ENCODE peak calls at places on chromosomes 16 and 17, in nine cellular contexts. L, A, J, O, I, D, T, X and F are unnamed samples.

GRCh38 chr17:77856551-77857305 is 101.8 kb upstream of the TNRC6C start:
- DNase-seq in O (no peak), L (no peak), A (no peak), J (no peak), D (no peak), I (no peak), T (no peak), X (no peak), F (no peak)

GRCh38 chr17:66995944-66996343 is 31.4 kb downstream of the CACNG4 start:
- DNase-seq in L (no peak), I (peak; percentile 9), T (no peak), O (no peak), D (no peak), X (no peak), J (no peak), A (no peak), F (no peak)

GRCh38 chr17:5759501-5759925 is 175.2 kb upstream of the NLRP1 start:
- DNase-seq in X (no peak), L (peak; percentile 64), T (no peak), O (peak; percentile 90), J (no peak), D (no peak), A (no peak), I (no peak), F (no peak)

GRCh38 chr17:9904277-9905077 is 594 bp downstream of the RCVRN start:
- DNase-seq in T (no peak), X (no peak), J (no peak), O (no peak), L (no peak), D (no peak), A (no peak), I (no peak), F (no peak)

GRCh38 chr17:82001657-82002056 is 21.0 kb downstream of the CENPX start:
- DNase-seq in T (no peak), O (no peak), J (no peak), D (no peak), L (no peak), A (no peak), X (no peak), I (no peak), F (no peak)

GRCh38 chr16:69626256-69626655 is 60.5 kb downstream of the NFAT5 start:
- DNase-seq in D (no peak), O (peak; percentile 20), I (peak; percentile 56), T (no peak), J (no peak), X (no peak), L (peak; percentile 38), A (no peak), F (no peak)

GRCh38 chr17:82450357-82451106 is at the start of gene CYBC1:
- DNase-seq in O (peak; percentile 95), J (no peak), A (peak; percentile 96), L (peak; percentile 92), D (peak; percentile 95), I (peak; percentile 94), T (peak; percentile 93), X (peak; percentile 96), F (peak; percentile 32)

GRCh38 chr17:82529914-82530300 is 10.4 kb downstream of the FOXK2 start:
- DNase-seq in T (no peak), D (no peak), A (no peak), J (no peak), L (peak; percentile 60), I (no peak), O (no peak), X (no peak), F (no peak)

GRCh38 chr17:48549909-48550308 is 5.0 kb upstream of the HOXB2 start:
- DNase-seq in O (no peak), I (peak; percentile 81), L (no peak), T (no peak), D (no peak), J (no peak), A (no peak), X (no peak), F (no peak)

GRCh38 chr16:17134586-17134985 is 336.2 kb downstream of the XYLT1 start:
- DNase-seq in D (no peak), A (no peak), X (no peak), I (no peak), O (no peak), T (no peak), L (no peak), J (no peak), F (no peak)

GRCh38 chr16:19748389-19749110 is 30.5 kb downstream of the IQCK start:
- DNase-seq in J (no peak), L (peak; percentile 51), D (no peak), A (no peak), O (peak; percentile 33), X (no peak), T (no peak), I (no peak), F (no peak)

GRCh38 chr16:987846-988245 is 6.3 kb downstream of the SOX8 start:
- DNase-seq in A (no peak), X (no peak), D (no peak), I (no peak), T (no peak), O (no peak), L (no peak), J (no peak), F (no peak)

GRCh38 chr16:82061861-82062525 is 26.9 kb downstream of the HSD17B2 start:
- DNase-seq in O (peak; percentile 37), X (no peak), D (peak; percentile 27), J (no peak), I (peak; percentile 35), L (peak; percentile 70), A (no peak), T (no peak), F (no peak)

GRCh38 chr17:71870546-71870862 is 250.3 kb upstream of the SOX9 start:
- DNase-seq in I (no peak), X (no peak), O (no peak), D (no peak), L (no peak), J (no peak), T (no peak), A (no peak), F (no peak)

GRCh38 chr17:70905796-70906195 is 736.5 kb downstream of the KCNJ2 start:
- DNase-seq in J (peak; percentile 61), X (no peak), A (no peak), I (peak; percentile 99), D (peak; percentile 23), T (peak; percentile 51), O (peak; percentile 100), L (peak; percentile 83), F (no peak)

GRCh38 chr17:65297916-65298315 is 160.7 kb downstream of the RGS9 start:
- DNase-seq in O (no peak), I (peak; percentile 18), A (no peak), X (no peak), L (no peak), D (no peak), T (no peak), J (no peak), F (no peak)

GRCh38 chr16:86016201-86016965 is 117.4 kb downstream of the IRF8 start:
- DNase-seq in I (peak; percentile 65), L (peak; percentile 60), T (peak; percentile 24), D (peak; percentile 36), O (peak; percentile 74), J (peak; percentile 7), X (peak; percentile 31), A (peak; percentile 39), F (peak; percentile 3)

GRCh38 chr17:79627766-79628690 is 17.2 kb upstream of the RBFOX3 start:
- DNase-seq in A (no peak), I (no peak), J (no peak), D (peak; percentile 2), T (peak; percentile 1), O (no peak), X (peak; percentile 5), L (no peak), F (no peak)

GRCh38 chr16:89322381-89323119 is 105.0 kb downstream of the ZNF778 start:
- DNase-seq in J (no peak), L (peak; percentile 41), A (no peak), T (peak; percentile 62), D (no peak), O (peak; percentile 80), X (peak; percentile 67), I (peak; percentile 78), F (no peak)

GRCh38 chr17:7021993-7022778 is 664 bp upstream of the BCL6B start:
- DNase-seq in L (peak; percentile 56), T (peak; percentile 87), D (peak; percentile 80), A (peak; percentile 86), J (no peak), O (peak; percentile 70), I (peak; percentile 59), X (peak; percentile 80), F (no peak)

GRCh38 chr17:7020894-7021664 is 1.8 kb upstream of the BCL6B start:
- DNase-seq in O (no peak), J (no peak), D (no peak), I (no peak), L (no peak), A (no peak), T (no peak), X (no peak), F (no peak)

GRCh38 chr17:7023576-7024401 is 939 bp downstream of the BCL6B start:
- DNase-seq in X (peak; percentile 85), T (peak; percentile 92), L (peak; percentile 88), I (peak; percentile 72), A (peak; percentile 96), J (no peak), O (peak; percentile 92), D (peak; percentile 93), F (no peak)

GRCh38 chr17:7024402-7024785 is 1.5 kb downstream of the BCL6B start:
- DNase-seq in O (no peak), I (no peak), T (no peak), A (no peak), X (no peak), D (no peak), J (no peak), L (no peak), F (no peak)

GRCh38 chr17:7022791-7023571 is at the start of gene BCL6B:
- DNase-seq in O (no peak), X (peak; percentile 37), J (no peak), L (no peak), I (no peak), D (no peak), T (peak; percentile 75), A (no peak), F (no peak)
- H3K4me3 ChIP-seq in O (peak within 1 kb of the TSS; percentile 39), X (peak within 1 kb of the TSS; percentile 1), J (peak within 1 kb of the TSS; percentile 35), L (peak within 1 kb of the TSS; percentile 25), I (peak within 1 kb of the TSS; percentile 42), D (no peak within 1 kb of the TSS), T (peak within 1 kb of the TSS; percentile 55), A (peak within 1 kb of the TSS; percentile 21), F (peak within 1 kb of the TSS; percentile 32)

GRCh38 chr16:10668322-10669045 is 26.2 kb downstream of the TEKT5 start:
- DNase-seq in O (peak; percentile 23), A (no peak), J (no peak), T (no peak), I (peak; percentile 11), D (peak; percentile 14), X (no peak), L (peak; percentile 18), F (no peak)
- TF ChIP-seq CTCF in O (peak; percentile 56), A (peak; percentile 31), J (peak; percentile 69), T (peak; percentile 56), I (peak; percentile 55), D (peak; percentile 22), X (no peak), L (peak; percentile 49), F (peak; percentile 43)

GRCh38 chr16:75279277-75279676 is 27.9 kb upstream of the BCAR1 start:
- DNase-seq in J (no peak), A (no peak), X (no peak), D (no peak), I (peak; percentile 28), O (no peak), T (no peak), L (no peak), F (no peak)
- H3K4me3 ChIP-seq in J (no peak overlapping the region), A (no peak overlapping the region), X (no peak overlapping the region), D (no peak overlapping the region), I (no peak overlapping the region), O (no peak overlapping the region), T (no peak overlapping the region), L (no peak overlapping the region), F (no peak overlapping the region)

GRCh38 chr17:80984749-80985148 is 6.9 kb upstream of the CHMP6 start:
- DNase-seq in X (no peak), L (peak; percentile 61), D (no peak), J (no peak), A (no peak), I (peak; percentile 98), O (peak; percentile 93), T (no peak), F (no peak)
- TF ChIP-seq CTCF in X (no peak), L (no peak), D (no peak), J (peak; percentile 10), A (no peak), I (peak; percentile 63), O (peak; percentile 42), T (peak; percentile 13), F (no peak)